ENCODE peak calls at places on chromosomes 2 and 18, in four cellular contexts. H is astrocyte of the cerebellum, U is neural progenitor cell, J is fibroblast of villous mesenchyme. N is an unnamed sample.

GRCh38 chr2:29123584-29124349 is 8.6 kb downstream of the CLIP4 start:
- DNase-seq in J (peak; percentile 60), U (no peak), H (peak; percentile 67), N (peak; percentile 84)

GRCh38 chr2:240881913-240882312 is 13.3 kb downstream of the AGXT start:
- DNase-seq in H (no peak), U (no peak), J (no peak), N (no peak)

GRCh38 chr2:128486640-128487375 is 168.1 kb upstream of the HS6ST1 start:
- DNase-seq in U (no peak), H (no peak), J (no peak), N (no peak)

GRCh38 chr2:168697668-168698121 is 104.7 kb upstream of the NOSTRIN start:
- DNase-seq in U (no peak), J (peak; percentile 11), H (no peak), N (peak; percentile 7)

GRCh38 chr2:231359484-231359883 is 36.0 kb upstream of the B3GNT7 start:
- DNase-seq in U (no peak), J (no peak), H (no peak), N (no peak)

GRCh38 chr18:57998461-57998860 is 45.6 kb upstream of the NEDD4L start:
- DNase-seq in U (no peak), H (no peak), J (no peak), N (peak; percentile 62)

GRCh38 chr18:79383388-79384056 is 12.2 kb upstream of the NFATC1 start:
- DNase-seq in H (no peak), U (no peak), J (no peak), N (no peak)

GRCh38 chr18:57943723-57944122 is 100.3 kb upstream of the NEDD4L start:
- DNase-seq in H (peak; percentile 46), U (peak; percentile 14), J (peak; percentile 8), N (peak; percentile 48)

GRCh38 chr18:73099759-73100158 is 232.0 kb upstream of the NETO1 start:
- DNase-seq in U (no peak), J (no peak), H (no peak), N (no peak)

GRCh38 chr2:150125188-150125587 is 362.3 kb downstream of the RND3 start:
- DNase-seq in U (no peak), J (peak; percentile 39), H (no peak), N (no peak)

GRCh38 chr2:180991820-180992219 is 11.4 kb downstream of the UBE2E3 start:
- DNase-seq in J (no peak), U (no peak), H (no peak), N (no peak)

GRCh38 chr2:157329524-157329923 is 3.9 kb upstream of the ERMN start:
- DNase-seq in H (no peak), U (no peak), J (no peak), N (no peak)

GRCh38 chr2:154995332-154995731 is 296.8 kb downstream of the KCNJ3 start:
- DNase-seq in J (peak; percentile 3), U (no peak), H (no peak), N (no peak)

GRCh38 chr2:165791811-165792454 is 2.1 kb downstream of the GALNT3 start:
- DNase-seq in J (no peak), U (no peak), H (no peak), N (peak; percentile 35)

DNA sequence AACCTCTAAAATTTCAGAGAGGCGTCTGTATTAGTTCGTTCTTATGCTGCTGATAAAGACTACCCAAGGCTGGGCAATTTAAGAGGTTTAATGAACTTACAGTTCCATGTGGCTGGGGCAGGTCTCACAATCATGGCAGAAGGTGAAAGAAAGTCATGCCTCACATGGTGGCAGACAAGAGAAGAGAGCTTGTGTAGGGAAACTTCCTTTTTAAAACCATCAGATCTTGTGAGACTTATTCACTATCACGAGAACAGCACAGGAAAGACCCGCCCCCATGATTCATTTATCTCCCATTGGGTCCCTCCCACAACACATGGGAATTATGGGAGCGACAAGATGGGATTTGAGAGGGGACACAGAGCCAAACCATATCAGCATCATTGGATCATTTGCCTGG is 183.2 kb upstream of the SIX2 start:
- DNase-seq in U (no peak), H (no peak), J (no peak), N (no peak)
- H3K4me3 ChIP-seq in U (no peak overlapping the region), H (no peak overlapping the region), J (no peak overlapping the region), N (no peak overlapping the region)

DNA sequence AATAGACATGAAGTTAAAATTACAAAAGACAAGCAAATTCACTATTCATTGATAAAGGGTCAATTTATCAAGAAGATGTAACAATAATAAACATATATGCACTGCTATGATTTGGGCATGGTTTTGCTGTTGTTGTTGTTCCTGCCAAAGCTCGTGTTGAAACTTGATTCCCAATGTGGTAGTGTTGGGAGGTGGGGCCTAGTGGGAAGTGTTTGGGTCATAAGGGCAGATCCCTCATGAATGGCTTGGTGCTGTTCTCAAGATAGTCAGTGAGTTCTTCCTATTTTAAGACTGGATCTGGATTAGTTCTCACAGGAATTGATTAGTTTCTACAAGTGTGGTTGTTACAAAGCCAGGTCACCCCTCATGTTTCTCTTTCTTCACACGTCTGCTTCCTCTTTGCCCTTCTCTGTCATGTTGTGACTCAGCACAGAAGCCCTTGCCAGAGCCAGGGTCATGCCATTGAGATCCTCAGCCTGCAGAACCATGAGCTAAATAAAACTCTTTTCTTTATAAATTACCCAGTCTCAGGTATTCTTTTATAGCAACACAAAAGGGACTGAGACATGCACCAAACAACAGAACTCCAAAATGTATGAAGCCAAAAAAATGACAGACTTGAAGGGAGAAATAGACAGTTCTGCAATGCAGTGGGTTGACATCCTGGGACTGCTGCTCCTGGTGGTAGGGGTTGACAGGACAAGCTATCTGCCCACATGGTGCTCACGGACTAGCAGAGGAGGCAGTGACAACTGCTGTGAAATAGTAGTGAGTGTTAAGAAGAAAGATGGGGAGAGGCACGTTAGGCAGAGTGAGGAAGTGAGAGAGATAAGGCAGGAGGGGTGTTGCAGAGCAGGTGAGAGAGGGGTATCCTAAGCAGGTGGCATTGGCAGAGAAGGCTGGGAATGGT is 18.6 kb upstream of the SKA1 start:
- DNase-seq in H (no peak), U (no peak), J (no peak), N (peak; percentile 21)
- TF ChIP-seq CTCF in H (peak; percentile 11), U (no peak), J (peak; percentile 10), N (no peak)

GRCh38 chr2:72781500-72781899 is 44.3 kb downstream of the EXOC6B start:
- DNase-seq in U (no peak), H (no peak), J (peak; percentile 42), N (peak; percentile 4)

GRCh38 chr2:72788756-72789155 is 37.1 kb downstream of the EXOC6B start:
- DNase-seq in J (peak; percentile 12), U (no peak), H (peak; percentile 11), N (peak; percentile 65)

GRCh38 chr2:72789241-72789640 is 36.6 kb downstream of the EXOC6B start:
- DNase-seq in U (no peak), H (no peak), J (no peak), N (no peak)

GRCh38 chr2:72782520-72782919 is 43.3 kb downstream of the EXOC6B start:
- DNase-seq in J (no peak), H (no peak), U (no peak), N (no peak)

GRCh38 chr2:72785517-72785916 is 40.3 kb downstream of the EXOC6B start:
- DNase-seq in U (no peak), H (no peak), J (no peak), N (no peak)
- H3K4me3 ChIP-seq in U (no peak overlapping the region), H (no peak overlapping the region), J (no peak overlapping the region), N (no peak overlapping the region)

DNA sequence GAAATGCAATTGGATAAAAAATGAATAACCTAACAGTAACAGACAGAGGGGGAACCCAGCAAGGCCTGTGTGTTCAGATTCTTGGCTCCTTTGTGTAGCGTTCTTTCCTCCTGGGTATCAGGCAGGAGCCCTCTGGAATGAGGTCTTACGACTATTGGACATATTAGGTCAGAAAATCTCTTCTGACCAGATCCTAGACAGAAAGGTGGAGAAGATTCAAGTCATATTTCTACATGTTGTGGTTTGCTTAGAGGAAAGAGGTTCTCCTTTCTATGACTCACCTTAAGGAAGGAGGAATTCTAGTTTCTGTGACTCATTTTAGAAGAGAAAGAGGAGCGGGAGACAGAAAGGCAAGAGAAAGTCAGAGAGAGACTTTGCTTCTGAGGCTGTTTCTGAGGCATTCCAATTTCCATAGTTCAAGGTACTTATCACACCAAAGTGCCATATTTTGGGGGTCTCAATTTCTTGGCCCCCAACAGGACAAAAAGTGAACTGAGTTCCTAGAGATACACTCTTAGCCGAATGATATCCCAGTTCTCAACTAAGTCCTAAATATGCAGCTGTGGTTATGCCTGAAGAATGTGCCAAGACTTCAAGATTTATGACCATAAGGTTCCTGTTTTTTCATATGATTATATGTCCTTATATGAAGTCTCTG is 618.6 kb downstream of the ZEB2 start:
- DNase-seq in H (peak; percentile 76), U (no peak), J (peak; percentile 68), N (peak; percentile 72)
- TF ChIP-seq CTCF in H (no peak), U (no peak), J (peak; percentile 15), N (no peak)

DNA sequence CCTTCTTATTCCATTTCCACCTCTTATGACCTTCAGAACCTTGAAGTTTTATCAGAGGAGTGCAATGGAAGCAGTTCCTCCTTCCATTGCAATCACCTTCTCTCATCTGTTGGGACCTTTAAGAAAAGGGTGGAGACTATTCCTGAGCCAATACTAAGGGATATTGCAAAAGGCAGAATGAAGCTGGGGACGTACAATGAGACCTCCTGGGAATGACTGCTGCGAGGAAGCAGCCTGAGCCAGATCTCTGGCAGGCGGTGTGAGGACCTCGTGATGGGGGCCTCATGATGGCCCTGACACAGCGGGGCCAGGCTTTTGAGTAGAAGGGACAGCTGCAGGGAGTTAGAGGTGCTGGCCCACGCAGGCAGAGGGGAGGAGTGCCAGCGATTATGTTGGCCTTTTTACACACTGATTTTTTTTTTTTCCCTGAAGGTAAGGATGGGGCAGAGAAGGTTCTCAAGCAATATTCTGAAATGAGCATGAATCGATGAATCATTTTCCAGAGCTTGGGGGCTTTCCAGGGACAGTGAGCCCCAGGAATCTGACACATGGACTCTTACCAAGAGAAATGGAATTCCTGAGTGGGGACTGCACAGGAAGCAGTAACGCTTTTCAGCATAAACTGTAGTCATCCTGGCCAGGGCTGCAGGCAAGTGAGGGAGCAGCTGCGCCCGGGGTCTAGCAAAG is 40.0 kb upstream of the LAPTM4A start:
- DNase-seq in U (no peak), J (peak; percentile 86), H (peak; percentile 91), N (peak; percentile 93)
- H3K4me3 ChIP-seq in U (no peak overlapping the region), J (no peak overlapping the region), H (peak overlapping the region; percentile 9), N (peak overlapping the region; percentile 13)

GRCh38 chr18:9516437-9517064 is 41.2 kb downstream of the RALBP1 start:
- DNase-seq in U (peak; percentile 47), J (peak; percentile 62), H (peak; percentile 26), N (no peak)
- TF ChIP-seq CTCF in U (peak; percentile 96), J (peak; percentile 92), H (peak; percentile 81), N (peak; percentile 80)

GRCh38 chr2:216660496-216660895 is 27.3 kb downstream of the IGFBP2 start:
- DNase-seq in H (no peak), J (no peak), U (no peak), N (no peak)
- H3K4me3 ChIP-seq in H (no peak overlapping the region), J (no peak overlapping the region), U (no peak overlapping the region), N (no peak overlapping the region)

GRCh38 chr2:226447338-226447885 is 352.2 kb downstream of the IRS1 start:
- DNase-seq in U (no peak), J (no peak), H (no peak), N (no peak)

GRCh38 chr2:226446406-226447001 is 353.1 kb downstream of the IRS1 start:
- DNase-seq in J (no peak), H (peak; percentile 65), U (no peak), N (peak; percentile 59)

GRCh38 chr2:226447896-226448295 is 351.7 kb downstream of the IRS1 start:
- DNase-seq in H (no peak), U (no peak), J (no peak), N (peak; percentile 20)

GRCh38 chr2:226443112-226443511 is 356.5 kb downstream of the IRS1 start:
- DNase-seq in U (no peak), H (no peak), J (no peak), N (no peak)

GRCh38 chr2:226445216-226445861 is 354.3 kb downstream of the IRS1 start:
- DNase-seq in J (no peak), U (no peak), H (no peak), N (no peak)
- TF ChIP-seq CTCF in J (no peak), U (no peak), H (no peak), N (no peak)

N was measured in foreskin fibroblast.